ENCODE peak calls at places on chromosomes 3 and 15, in four cellular contexts. One of them, this sample, is unnamed.

GRCh38 chr15:73352082-73352481 is 16.7 kb downstream of the HCN4 start:
- DNase-seq in uterus: no peak
- DNase-seq in esophagus squamous epithelium: no peak
- DNase-seq in right lobe of liver: no peak
- DNase-seq in this sample: no peak

GRCh38 chr3:168165390-168166269 is 69.9 kb upstream of the GOLIM4 start:
- DNase-seq in uterus: peak
- DNase-seq in right lobe of liver: peak
- DNase-seq in esophagus squamous epithelium: no peak
- DNase-seq in this sample: peak

GRCh38 chr3:126294211-126294801 is 62.9 kb downstream of the KLF15 start:
- DNase-seq in right lobe of liver: peak
- DNase-seq in uterus: no peak
- DNase-seq in esophagus squamous epithelium: no peak
- DNase-seq in this sample: no peak

GRCh38 chr15:65055201-65055870 is 10.1 kb downstream of the SLC51B start:
- DNase-seq in uterus: peak
- DNase-seq in esophagus squamous epithelium: no peak
- DNase-seq in right lobe of liver: peak
- DNase-seq in this sample: no peak

GRCh38 chr15:36401586-36401966 is 177.8 kb upstream of the CDIN1 start:
- DNase-seq in uterus: no peak
- DNase-seq in right lobe of liver: no peak
- DNase-seq in esophagus squamous epithelium: no peak
- DNase-seq in this sample: no peak

GRCh38 chr3:98577178-98577895 is 16.1 kb downstream of the CPOX start:
- DNase-seq in esophagus squamous epithelium: no peak
- DNase-seq in uterus: no peak
- DNase-seq in right lobe of liver: no peak
- DNase-seq in this sample: no peak

GRCh38 chr3:107001635-107002034 is 375.6 kb upstream of the CCDC54 start:
- DNase-seq in esophagus squamous epithelium: no peak
- DNase-seq in uterus: no peak
- DNase-seq in right lobe of liver: no peak
- DNase-seq in this sample: no peak

GRCh38 chr3:9891072-9891622 is 737 bp downstream of the JAGN1 start:
- DNase-seq in right lobe of liver: no peak
- DNase-seq in uterus: no peak
- DNase-seq in esophagus squamous epithelium: no peak
- DNase-seq in this sample: no peak

GRCh38 chr3:194730369-194730768 is 44.7 kb downstream of the FAM43A start:
- DNase-seq in uterus: no peak
- DNase-seq in right lobe of liver: no peak
- DNase-seq in esophagus squamous epithelium: no peak
- DNase-seq in this sample: no peak

GRCh38 chr3:110420158-110420641 is 651.4 kb upstream of the NECTIN3 start:
- DNase-seq in uterus: no peak
- DNase-seq in right lobe of liver: no peak
- DNase-seq in esophagus squamous epithelium: no peak
- DNase-seq in this sample: no peak

GRCh38 chr3:113954091-113954685 is 6.4 kb downstream of the ZDHHC23 start:
- DNase-seq in uterus: no peak
- DNase-seq in right lobe of liver: no peak
- DNase-seq in esophagus squamous epithelium: no peak
- DNase-seq in this sample: no peak

GRCh38 chr3:160931474-160931873 is 173.7 kb downstream of the B3GALNT1 start:
- DNase-seq in uterus: no peak
- DNase-seq in right lobe of liver: no peak
- DNase-seq in esophagus squamous epithelium: no peak
- DNase-seq in this sample: no peak

GRCh38 chr15:47991376-47991775 is 129.4 kb upstream of the SLC24A5 start:
- DNase-seq in uterus: no peak
- DNase-seq in esophagus squamous epithelium: no peak
- DNase-seq in right lobe of liver: no peak
- DNase-seq in this sample: no peak

GRCh38 chr3:42964286-42964685 is 14.8 kb upstream of the GASK1A start:
- DNase-seq in right lobe of liver: no peak
- DNase-seq in uterus: no peak
- DNase-seq in esophagus squamous epithelium: no peak
- DNase-seq in this sample: no peak

GRCh38 chr3:133938770-133939495 is 43.3 kb upstream of the RAB6B start:
- DNase-seq in right lobe of liver: no peak
- DNase-seq in uterus: no peak
- DNase-seq in esophagus squamous epithelium: no peak
- DNase-seq in this sample: no peak

GRCh38 chr3:29137601-29138000 is 143.3 kb upstream of the RBMS3 start:
- DNase-seq in esophagus squamous epithelium: no peak
- DNase-seq in right lobe of liver: no peak
- DNase-seq in uterus: no peak
- DNase-seq in this sample: no peak

GRCh38 chr3:37953226-37953625 is 37.4 kb upstream of the VILL start:
- DNase-seq in uterus: no peak
- DNase-seq in right lobe of liver: no peak
- DNase-seq in esophagus squamous epithelium: no peak
- DNase-seq in this sample: no peak

GRCh38 chr3:42032693-42033349 is 58.3 kb upstream of the TRAK1 start:
- DNase-seq in esophagus squamous epithelium: no peak
- DNase-seq in uterus: peak
- DNase-seq in right lobe of liver: peak
- DNase-seq in this sample: no peak

GRCh38 chr3:119333773-119334492 is 39.8 kb downstream of the ARHGAP31 start:
- DNase-seq in uterus: no peak
- DNase-seq in right lobe of liver: no peak
- DNase-seq in esophagus squamous epithelium: no peak
- DNase-seq in this sample: no peak

GRCh38 chr15:27601239-27601942 is 497.7 kb downstream of the OCA2 start:
- DNase-seq in uterus: no peak
- DNase-seq in esophagus squamous epithelium: no peak
- DNase-seq in right lobe of liver: no peak
- DNase-seq in this sample: no peak

GRCh38 chr3:134749802-134750553 is 45.1 kb upstream of the EPHB1 start:
- DNase-seq in esophagus squamous epithelium: no peak
- DNase-seq in uterus: no peak
- DNase-seq in right lobe of liver: no peak
- DNase-seq in this sample: no peak

GRCh38 chr15:31157644-31158069 is 56.1 kb upstream of the TRPM1 start:
- DNase-seq in uterus: no peak
- DNase-seq in right lobe of liver: peak
- DNase-seq in esophagus squamous epithelium: no peak
- DNase-seq in this sample: no peak

GRCh38 chr15:60737217-60737616 is 258.3 kb upstream of the ICE2 start:
- DNase-seq in uterus: no peak
- DNase-seq in esophagus squamous epithelium: no peak
- DNase-seq in right lobe of liver: peak
- DNase-seq in this sample: no peak

GRCh38 chr3:56862352-56863062 is 60.8 kb upstream of the ARHGEF3 start:
- DNase-seq in uterus: no peak
- DNase-seq in esophagus squamous epithelium: no peak
- DNase-seq in right lobe of liver: no peak
- DNase-seq in this sample: no peak

GRCh38 chr15:90482124-90483011 is 47.4 kb upstream of the CRTC3 start:
- DNase-seq in uterus: peak
- DNase-seq in esophagus squamous epithelium: no peak
- DNase-seq in right lobe of liver: no peak
- DNase-seq in this sample: no peak

GRCh38 chr3:122572940-122573412 is 4.5 kb upstream of the PARP15 start:
- DNase-seq in uterus: no peak
- DNase-seq in esophagus squamous epithelium: no peak
- DNase-seq in right lobe of liver: peak
- DNase-seq in this sample: no peak

GRCh38 chr3:136280961-136281360 is 30.8 kb downstream of the PCCB start:
- DNase-seq in right lobe of liver: no peak
- DNase-seq in uterus: no peak
- DNase-seq in esophagus squamous epithelium: no peak
- DNase-seq in this sample: no peak

GRCh38 chr3:51031666-51032065 is 353.4 kb upstream of the MANF start:
- DNase-seq in right lobe of liver: no peak
- DNase-seq in uterus: no peak
- DNase-seq in esophagus squamous epithelium: no peak
- DNase-seq in this sample: no peak

DNA sequence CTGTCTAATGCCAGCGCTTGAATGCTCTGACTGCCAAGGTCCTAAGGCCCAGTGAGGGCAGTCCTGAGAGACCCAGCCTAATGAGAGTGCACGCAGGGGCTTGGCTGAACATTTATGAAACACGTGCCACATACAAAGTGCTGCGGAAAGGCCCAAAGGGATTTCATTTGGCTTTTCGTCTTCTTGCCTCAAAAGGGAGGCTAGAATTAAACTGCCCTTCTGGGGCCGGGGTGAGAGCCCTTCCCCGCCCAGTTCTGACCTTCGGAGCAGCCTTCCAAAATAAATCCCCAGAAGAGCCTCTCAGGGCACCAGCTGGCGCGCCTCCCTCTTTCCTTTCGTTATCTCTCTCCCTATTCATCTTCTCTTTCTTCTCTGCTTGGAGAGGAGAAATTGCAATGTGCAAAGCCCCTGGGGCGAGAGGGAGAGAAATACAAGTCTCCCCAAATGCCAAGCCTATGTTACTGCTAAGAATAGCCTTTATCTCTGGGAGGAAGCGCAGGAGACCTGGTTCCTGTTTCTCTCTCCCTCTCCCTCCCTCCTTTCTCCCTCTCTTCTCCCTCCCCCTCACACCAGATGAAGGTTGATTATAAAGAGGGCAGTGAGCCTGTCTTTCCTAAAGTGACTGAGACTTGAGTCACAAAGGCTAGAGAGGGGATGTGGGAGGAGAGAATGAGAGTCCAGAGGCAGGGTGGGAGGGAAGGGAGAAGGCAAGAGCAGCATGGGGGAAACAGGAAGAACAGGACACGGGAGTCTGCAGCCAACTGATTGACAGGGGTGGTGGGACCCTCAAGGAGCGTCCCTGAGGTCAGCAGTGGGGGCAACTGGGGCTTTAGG is 36.7 kb upstream of the NDUFB4 start:
- DNase-seq in uterus: peak
- DNase-seq in right lobe of liver: peak
- DNase-seq in esophagus squamous epithelium: no peak
- DNase-seq in this sample: no peak
- TF ChIP-seq POLR2A in uterus: no peak
- TF ChIP-seq POLR2A in right lobe of liver: no peak
- TF ChIP-seq POLR2A in esophagus squamous epithelium: no peak
- TF ChIP-seq POLR2A in this sample: no peak

GRCh38 chr3:3178498-3179328 is 778 bp downstream of the CRBN start:
- DNase-seq in right lobe of liver: no peak
- DNase-seq in uterus: no peak
- DNase-seq in esophagus squamous epithelium: no peak
- DNase-seq in this sample: no peak

GRCh38 chr3:3184876-3185275 is 5.4 kb upstream of the CRBN start:
- DNase-seq in right lobe of liver: no peak
- DNase-seq in esophagus squamous epithelium: no peak
- DNase-seq in uterus: no peak
- DNase-seq in this sample: no peak

GRCh38 chr3:3177861-3178497 is 1.5 kb downstream of the CRBN start:
- DNase-seq in uterus: no peak
- DNase-seq in esophagus squamous epithelium: no peak
- DNase-seq in right lobe of liver: no peak
- DNase-seq in this sample: no peak

GRCh38 chr3:3180421-3180820 is 930 bp upstream of the CRBN start:
- DNase-seq in uterus: no peak
- DNase-seq in esophagus squamous epithelium: no peak
- DNase-seq in right lobe of liver: no peak
- DNase-seq in this sample: no peak

DNA sequence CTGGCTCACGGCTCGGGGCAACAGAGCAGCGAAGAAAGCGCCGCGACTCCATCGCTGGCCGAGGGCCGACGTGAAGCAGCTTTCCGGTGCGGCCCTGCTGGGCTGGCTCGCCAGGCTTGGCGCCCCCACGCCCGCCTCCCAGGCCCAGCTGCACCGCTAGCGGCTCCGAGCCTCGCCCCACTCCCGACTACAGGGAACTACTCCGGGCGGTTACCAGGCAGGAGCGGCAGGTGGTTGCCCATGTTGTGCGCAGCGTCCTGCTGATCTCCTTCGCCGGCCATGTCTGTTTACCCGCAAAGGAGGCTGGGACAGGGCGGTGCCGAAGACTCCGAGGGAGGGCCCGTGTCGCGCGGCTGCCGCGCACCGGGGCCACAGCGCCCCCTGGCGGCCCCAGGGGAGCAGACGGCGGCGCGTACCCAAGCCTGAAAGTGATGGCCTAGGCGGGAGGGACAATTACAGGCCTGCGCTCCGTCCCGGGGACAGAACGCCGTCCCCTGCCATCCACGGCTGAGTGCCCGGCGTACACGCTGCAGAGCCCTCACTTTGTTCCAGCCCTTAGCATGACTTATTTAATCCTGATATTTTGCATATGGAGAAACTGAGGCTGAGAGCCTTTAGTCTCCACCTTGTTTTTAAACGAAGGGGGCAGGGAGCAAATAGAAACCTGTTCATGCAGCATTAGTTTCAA is at the start of gene CRBN:
- DNase-seq in esophagus squamous epithelium: peak
- DNase-seq in uterus: peak
- DNase-seq in right lobe of liver: peak
- DNase-seq in this sample: peak
- TF ChIP-seq POLR2A in esophagus squamous epithelium: peak
- TF ChIP-seq POLR2A in uterus: peak
- TF ChIP-seq POLR2A in right lobe of liver: peak
- TF ChIP-seq POLR2A in this sample: peak

GRCh38 chr3:105473521-105474223 is 107.0 kb downstream of the ALCAM start:
- DNase-seq in right lobe of liver: no peak
- DNase-seq in uterus: no peak
- DNase-seq in esophagus squamous epithelium: no peak
- DNase-seq in this sample: no peak
- TF ChIP-seq POLR2A in right lobe of liver: no peak
- TF ChIP-seq POLR2A in uterus: no peak
- TF ChIP-seq POLR2A in esophagus squamous epithelium: no peak
- TF ChIP-seq POLR2A in this sample: no peak

GRCh38 chr15:66369773-66370651 is 13.5 kb upstream of the TIPIN start:
- DNase-seq in esophagus squamous epithelium: no peak
- DNase-seq in uterus: no peak
- DNase-seq in right lobe of liver: no peak
- DNase-seq in this sample: no peak
- TF ChIP-seq POLR2A in esophagus squamous epithelium: no peak
- TF ChIP-seq POLR2A in uterus: no peak
- TF ChIP-seq POLR2A in right lobe of liver: no peak
- TF ChIP-seq POLR2A in this sample: no peak

GRCh38 chr15:40108061-40108854 is 421 bp downstream of the BMF start:
- DNase-seq in uterus: peak
- DNase-seq in right lobe of liver: peak
- DNase-seq in esophagus squamous epithelium: no peak
- DNase-seq in this sample: no peak
- TF ChIP-seq POLR2A in uterus: peak
- TF ChIP-seq POLR2A in right lobe of liver: peak
- TF ChIP-seq POLR2A in esophagus squamous epithelium: peak
- TF ChIP-seq POLR2A in this sample: no peak